ENCODE peak calls at places on chromosomes 1 and 21, in five cellular contexts. F is hippocampal formation, S is NCI-H345, I is stomach, K is GM04504. C is an unnamed sample.
A peak's percentile ranks its signal among the peaks of the same experiment; 100 is the strongest.

GRCh38 chr21:33259995-33260394 is 6.2 kb upstream of the IL10RB start:
- DNase-seq in F (peak; percentile 19), S (no peak), I (no peak), K (no peak), C (peak; percentile 19)

GRCh38 chr1:43883321-43883720 is 50.3 kb upstream of the ARTN start:
- DNase-seq in F (no peak), S (peak; percentile 29), I (no peak), K (no peak), C (no peak)

GRCh38 chr1:171727778-171728177 is 14.1 kb downstream of the VAMP4 start:
- DNase-seq in F (no peak), S (no peak), I (no peak), K (no peak), C (no peak)

GRCh38 chr1:62373221-62373620 is 54.0 kb upstream of the KANK4 start:
- DNase-seq in F (no peak), S (no peak), I (no peak), K (no peak), C (no peak)

GRCh38 chr1:232377494-232377770 is 252.5 kb downstream of the SIPA1L2 start:
- DNase-seq in F (no peak), S (no peak), I (no peak), K (no peak), C (no peak)

GRCh38 chr1:18661404-18662285 is 31.0 kb downstream of the PAX7 start:
- DNase-seq in F (no peak), S (no peak), I (no peak), K (no peak), C (no peak)

GRCh38 chr1:3831689-3832088 is 25.3 kb downstream of the CEP104 start:
- DNase-seq in F (no peak), S (no peak), I (no peak), K (peak; percentile 64), C (no peak)

GRCh38 chr21:39265603-39266002 is 47.8 kb downstream of the BRWD1 start:
- DNase-seq in F (no peak), S (no peak), I (no peak), K (no peak), C (no peak)